ENCODE peak calls at places on chromosomes 5 and 9, in eight cellular contexts. One of them, this sample, is unnamed.

GRCh38 chr9:72978724-72979123 is 25.9 kb upstream of the ALDH1A1 start:
- DNase-seq in lower lobe of right lung: no peak
- DNase-seq in IMR-90: no peak
- DNase-seq in psoas muscle: no peak
- DNase-seq in suprapubic skin: no peak
- DNase-seq in heart left ventricle: no peak
- DNase-seq in left ventricle myocardium inferior: no peak
- DNase-seq in pancreas: no peak
- DNase-seq in this sample: no peak

GRCh38 chr5:54837939-54838457 is 147.4 kb downstream of the ESM1 start:
- DNase-seq in psoas muscle: no peak
- DNase-seq in IMR-90: peak; percentile 31
- DNase-seq in heart left ventricle: no peak
- DNase-seq in left ventricle myocardium inferior: no peak
- DNase-seq in suprapubic skin: no peak
- DNase-seq in pancreas: no peak
- DNase-seq in lower lobe of right lung: no peak
- DNase-seq in this sample: no peak

GRCh38 chr5:99600952-99601351 is 672.1 kb upstream of the CHD1 start:
- DNase-seq in lower lobe of right lung: no peak
- DNase-seq in heart left ventricle: no peak
- DNase-seq in suprapubic skin: no peak
- DNase-seq in psoas muscle: no peak
- DNase-seq in IMR-90: no peak
- DNase-seq in pancreas: no peak
- DNase-seq in left ventricle myocardium inferior: no peak
- DNase-seq in this sample: no peak

GRCh38 chr9:36237230-36237629 is 21.0 kb downstream of the GNE start:
- DNase-seq in left ventricle myocardium inferior: no peak
- DNase-seq in psoas muscle: no peak
- DNase-seq in lower lobe of right lung: no peak
- DNase-seq in pancreas: no peak
- DNase-seq in IMR-90: no peak
- DNase-seq in suprapubic skin: no peak
- DNase-seq in heart left ventricle: no peak
- DNase-seq in this sample: no peak

GRCh38 chr9:114742947-114743346 is 61.0 kb upstream of the TEX48 start:
- DNase-seq in lower lobe of right lung: no peak
- DNase-seq in suprapubic skin: no peak
- DNase-seq in psoas muscle: no peak
- DNase-seq in heart left ventricle: no peak
- DNase-seq in IMR-90: no peak
- DNase-seq in left ventricle myocardium inferior: no peak
- DNase-seq in pancreas: no peak
- DNase-seq in this sample: no peak

GRCh38 chr5:176784218-176785165 is 25.9 kb upstream of the UNC5A start:
- DNase-seq in pancreas: no peak
- DNase-seq in heart left ventricle: no peak
- DNase-seq in IMR-90: peak; percentile 78
- DNase-seq in suprapubic skin: no peak
- DNase-seq in left ventricle myocardium inferior: no peak
- DNase-seq in psoas muscle: no peak
- DNase-seq in lower lobe of right lung: no peak
- DNase-seq in this sample: no peak

GRCh38 chr5:84373506-84373905 is 11.2 kb downstream of the EDIL3 start:
- DNase-seq in suprapubic skin: no peak
- DNase-seq in heart left ventricle: no peak
- DNase-seq in psoas muscle: no peak
- DNase-seq in IMR-90: no peak
- DNase-seq in lower lobe of right lung: no peak
- DNase-seq in pancreas: no peak
- DNase-seq in left ventricle myocardium inferior: no peak
- DNase-seq in this sample: no peak

GRCh38 chr9:81632599-81632998 is 56.7 kb downstream of the TLE1 start:
- DNase-seq in IMR-90: peak; percentile 94
- DNase-seq in psoas muscle: no peak
- DNase-seq in left ventricle myocardium inferior: no peak
- DNase-seq in suprapubic skin: no peak
- DNase-seq in heart left ventricle: no peak
- DNase-seq in pancreas: no peak
- DNase-seq in lower lobe of right lung: no peak
- DNase-seq in this sample: no peak

GRCh38 chr9:4922730-4923129 is 62.3 kb upstream of the JAK2 start:
- DNase-seq in IMR-90: no peak
- DNase-seq in lower lobe of right lung: no peak
- DNase-seq in suprapubic skin: no peak
- DNase-seq in psoas muscle: no peak
- DNase-seq in pancreas: no peak
- DNase-seq in left ventricle myocardium inferior: no peak
- DNase-seq in heart left ventricle: no peak
- DNase-seq in this sample: no peak

GRCh38 chr9:133545494-133546286 is 11.2 kb downstream of the ADAMTSL2 start:
- DNase-seq in IMR-90: no peak
- DNase-seq in psoas muscle: peak; percentile 66
- DNase-seq in suprapubic skin: no peak
- DNase-seq in left ventricle myocardium inferior: no peak
- DNase-seq in lower lobe of right lung: no peak
- DNase-seq in pancreas: no peak
- DNase-seq in heart left ventricle: no peak
- DNase-seq in this sample: no peak

GRCh38 chr9:86765736-86766410 is 181.4 kb downstream of the GAS1 start:
- DNase-seq in heart left ventricle: no peak
- DNase-seq in psoas muscle: no peak
- DNase-seq in IMR-90: no peak
- DNase-seq in suprapubic skin: no peak
- DNase-seq in lower lobe of right lung: no peak
- DNase-seq in pancreas: no peak
- DNase-seq in left ventricle myocardium inferior: no peak
- DNase-seq in this sample: no peak

GRCh38 chr5:53194086-53194485 is 84.5 kb upstream of the MOCS2 start:
- DNase-seq in suprapubic skin: no peak
- DNase-seq in lower lobe of right lung: no peak
- DNase-seq in heart left ventricle: no peak
- DNase-seq in left ventricle myocardium inferior: no peak
- DNase-seq in IMR-90: peak; percentile 69
- DNase-seq in psoas muscle: no peak
- DNase-seq in pancreas: no peak
- DNase-seq in this sample: no peak

GRCh38 chr9:85260288-85260687 is 481.5 kb downstream of the AGTPBP1 start:
- DNase-seq in heart left ventricle: no peak
- DNase-seq in suprapubic skin: no peak
- DNase-seq in IMR-90: no peak
- DNase-seq in lower lobe of right lung: no peak
- DNase-seq in psoas muscle: no peak
- DNase-seq in left ventricle myocardium inferior: no peak
- DNase-seq in pancreas: no peak
- DNase-seq in this sample: no peak

GRCh38 chr9:85263288-85263687 is 478.5 kb downstream of the AGTPBP1 start:
- DNase-seq in IMR-90: no peak
- DNase-seq in left ventricle myocardium inferior: no peak
- DNase-seq in pancreas: no peak
- DNase-seq in heart left ventricle: no peak
- DNase-seq in suprapubic skin: no peak
- DNase-seq in lower lobe of right lung: no peak
- DNase-seq in psoas muscle: no peak
- DNase-seq in this sample: no peak

GRCh38 chr9:85258229-85258628 is 483.5 kb downstream of the AGTPBP1 start:
- DNase-seq in left ventricle myocardium inferior: no peak
- DNase-seq in IMR-90: no peak
- DNase-seq in lower lobe of right lung: no peak
- DNase-seq in pancreas: no peak
- DNase-seq in suprapubic skin: no peak
- DNase-seq in psoas muscle: no peak
- DNase-seq in heart left ventricle: no peak
- DNase-seq in this sample: no peak

GRCh38 chr9:85262333-85262732 is 479.4 kb downstream of the AGTPBP1 start:
- DNase-seq in pancreas: no peak
- DNase-seq in left ventricle myocardium inferior: no peak
- DNase-seq in lower lobe of right lung: no peak
- DNase-seq in psoas muscle: no peak
- DNase-seq in suprapubic skin: no peak
- DNase-seq in heart left ventricle: no peak
- DNase-seq in IMR-90: no peak
- DNase-seq in this sample: no peak

DNA sequence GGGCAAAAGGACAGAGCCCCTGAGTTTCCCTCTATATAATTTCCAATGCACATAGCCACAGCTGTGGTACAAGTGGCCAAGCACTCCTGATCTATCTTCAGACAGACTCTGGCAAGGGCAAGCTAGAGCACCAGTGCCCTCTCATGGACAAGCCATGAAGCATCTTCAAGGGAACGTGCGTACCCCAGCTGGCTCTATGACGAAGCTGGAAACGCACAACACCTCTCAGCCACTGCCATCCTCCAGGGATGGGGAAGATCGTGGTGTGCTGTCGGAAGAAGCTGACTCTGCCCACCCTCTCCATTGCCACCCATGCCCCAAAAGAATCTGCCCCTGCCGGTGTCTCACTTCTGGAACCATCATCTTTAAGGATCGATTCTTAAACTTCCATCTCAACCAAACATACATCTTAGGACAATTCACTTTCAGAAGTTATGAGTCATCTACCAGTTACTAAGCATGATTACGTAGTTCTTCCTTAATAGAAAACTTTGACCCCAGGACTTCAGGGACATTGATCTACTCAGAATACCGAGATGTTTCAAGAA is 482.9 kb downstream of the AGTPBP1 start:
- DNase-seq in pancreas: peak; percentile 56
- DNase-seq in psoas muscle: peak; percentile 60
- DNase-seq in left ventricle myocardium inferior: peak; percentile 25
- DNase-seq in heart left ventricle: no peak
- DNase-seq in lower lobe of right lung: no peak
- DNase-seq in IMR-90: no peak
- DNase-seq in suprapubic skin: peak; percentile 71
- DNase-seq in this sample: no peak
- TF ChIP-seq CTCF in pancreas: peak; percentile 21
- TF ChIP-seq CTCF in psoas muscle: peak; percentile 49
- TF ChIP-seq CTCF in left ventricle myocardium inferior: peak; percentile 81
- TF ChIP-seq CTCF in heart left ventricle: peak; percentile 65
- TF ChIP-seq CTCF in lower lobe of right lung: peak; percentile 52
- TF ChIP-seq CTCF in IMR-90: no peak
- TF ChIP-seq CTCF in suprapubic skin: peak; percentile 25
- TF ChIP-seq CTCF in this sample: no peak

GRCh38 chr5:34553544-34553943 is 102.6 kb upstream of the RAI14 start:
- DNase-seq in lower lobe of right lung: no peak
- DNase-seq in suprapubic skin: no peak
- DNase-seq in heart left ventricle: no peak
- DNase-seq in IMR-90: no peak
- DNase-seq in pancreas: no peak
- DNase-seq in psoas muscle: no peak
- DNase-seq in left ventricle myocardium inferior: no peak
- DNase-seq in this sample: no peak

GRCh38 chr5:34554656-34555055 is 101.5 kb upstream of the RAI14 start:
- DNase-seq in psoas muscle: no peak
- DNase-seq in pancreas: no peak
- DNase-seq in heart left ventricle: no peak
- DNase-seq in lower lobe of right lung: no peak
- DNase-seq in IMR-90: no peak
- DNase-seq in suprapubic skin: no peak
- DNase-seq in left ventricle myocardium inferior: no peak
- DNase-seq in this sample: no peak

GRCh38 chr5:34550977-34551376 is 105.2 kb upstream of the RAI14 start:
- DNase-seq in suprapubic skin: no peak
- DNase-seq in pancreas: no peak
- DNase-seq in left ventricle myocardium inferior: no peak
- DNase-seq in heart left ventricle: no peak
- DNase-seq in IMR-90: no peak
- DNase-seq in psoas muscle: no peak
- DNase-seq in lower lobe of right lung: no peak
- DNase-seq in this sample: no peak

GRCh38 chr5:34552129-34552528 is 104.0 kb upstream of the RAI14 start:
- DNase-seq in heart left ventricle: no peak
- DNase-seq in left ventricle myocardium inferior: no peak
- DNase-seq in psoas muscle: no peak
- DNase-seq in lower lobe of right lung: no peak
- DNase-seq in suprapubic skin: no peak
- DNase-seq in pancreas: peak; percentile 39
- DNase-seq in IMR-90: peak; percentile 45
- DNase-seq in this sample: no peak

DNA sequence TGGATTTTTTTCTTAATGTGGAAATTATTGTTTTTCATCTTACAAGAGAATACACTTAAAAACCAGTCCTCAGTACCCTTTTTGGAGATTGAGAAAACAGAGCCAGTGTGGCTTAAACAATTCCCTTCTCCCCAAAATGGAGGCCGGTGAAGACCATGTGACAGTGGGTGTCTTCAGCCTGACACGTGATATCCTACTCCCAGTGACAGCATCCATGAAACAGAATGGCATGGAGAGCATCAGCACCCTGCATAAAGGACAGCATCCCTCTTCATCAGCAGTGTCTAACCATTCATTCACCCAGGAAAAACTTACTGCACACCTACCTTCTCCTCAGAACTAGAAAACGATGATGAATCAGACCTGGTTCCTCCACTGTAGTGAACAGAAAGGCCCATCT is 103.4 kb upstream of the RAI14 start:
- DNase-seq in heart left ventricle: no peak
- DNase-seq in suprapubic skin: no peak
- DNase-seq in IMR-90: no peak
- DNase-seq in pancreas: no peak
- DNase-seq in left ventricle myocardium inferior: no peak
- DNase-seq in lower lobe of right lung: no peak
- DNase-seq in psoas muscle: no peak
- DNase-seq in this sample: no peak
- H3K27ac ChIP-seq in heart left ventricle: no peak overlapping the region
- H3K27ac ChIP-seq in suprapubic skin: peak overlapping the region; percentile 18
- H3K27ac ChIP-seq in IMR-90: no peak overlapping the region
- H3K27ac ChIP-seq in pancreas: no peak overlapping the region
- H3K27ac ChIP-seq in left ventricle myocardium inferior: no peak overlapping the region
- H3K27ac ChIP-seq in lower lobe of right lung: no peak overlapping the region
- H3K27ac ChIP-seq in psoas muscle: no peak overlapping the region
- H3K27ac ChIP-seq in this sample: no peak overlapping the region

GRCh38 chr9:84827248-84827786 is 157.8 kb downstream of the NTRK2 start:
- DNase-seq in left ventricle myocardium inferior: no peak
- DNase-seq in heart left ventricle: no peak
- DNase-seq in lower lobe of right lung: no peak
- DNase-seq in IMR-90: no peak
- DNase-seq in psoas muscle: no peak
- DNase-seq in pancreas: no peak
- DNase-seq in suprapubic skin: no peak
- DNase-seq in this sample: no peak
- H3K27me3 ChIP-seq in left ventricle myocardium inferior: peaks cover 20% of the 10 kb centered on the region
- H3K27me3 ChIP-seq in heart left ventricle: no peaks in the 10 kb centered on the region
- H3K27me3 ChIP-seq in lower lobe of right lung: no peaks in the 10 kb centered on the region
- H3K27me3 ChIP-seq in IMR-90: no peaks in the 10 kb centered on the region
- H3K27me3 ChIP-seq in psoas muscle: no peaks in the 10 kb centered on the region
- H3K27me3 ChIP-seq in pancreas: no peaks in the 10 kb centered on the region
- H3K27me3 ChIP-seq in suprapubic skin: no peaks in the 10 kb centered on the region
- H3K27me3 ChIP-seq in this sample: no peaks in the 10 kb centered on the region

DNA sequence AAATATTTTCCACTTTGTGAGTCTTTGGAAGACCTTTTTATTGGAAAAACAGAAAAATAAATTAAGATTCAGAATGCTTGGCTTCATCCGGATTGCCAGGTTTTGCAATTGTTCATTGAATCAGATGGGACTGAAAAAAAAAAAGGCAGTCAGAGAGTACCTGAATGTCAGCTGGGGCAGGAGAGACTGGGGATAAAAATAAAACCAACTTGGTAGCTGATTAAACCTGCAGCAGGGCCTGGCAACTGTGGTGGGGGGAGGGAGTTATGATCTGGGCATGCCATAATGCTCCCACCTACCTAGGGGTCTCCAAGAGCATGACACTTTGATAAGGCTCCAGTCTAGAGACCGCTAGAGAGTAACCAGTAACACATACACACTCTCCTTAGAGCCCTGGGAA is 454.4 kb downstream of the DTWD2 start:
- DNase-seq in lower lobe of right lung: no peak
- DNase-seq in psoas muscle: no peak
- DNase-seq in heart left ventricle: no peak
- DNase-seq in left ventricle myocardium inferior: no peak
- DNase-seq in suprapubic skin: no peak
- DNase-seq in pancreas: no peak
- DNase-seq in IMR-90: no peak
- DNase-seq in this sample: no peak
- TF ChIP-seq CTCF in lower lobe of right lung: no peak
- TF ChIP-seq CTCF in psoas muscle: no peak
- TF ChIP-seq CTCF in heart left ventricle: no peak
- TF ChIP-seq CTCF in left ventricle myocardium inferior: no peak
- TF ChIP-seq CTCF in suprapubic skin: no peak
- TF ChIP-seq CTCF in pancreas: no peak
- TF ChIP-seq CTCF in IMR-90: no peak
- TF ChIP-seq CTCF in this sample: no peak

This sample was measured in CD4-positive, alpha-beta T cell.